ENCODE peak calls at places on chromosomes 6 and 20, in eight cellular contexts. K is breast epithelium, W is astrocyte of the spinal cord, T is B cell, H is HFFc6, Q is brain microvascular endothelial cell, E is cardiac muscle cell, V is WTC11. L is an unnamed sample.

GRCh38 chr6:17418281-17419188 is 25.1 kb downstream of the CAP2 start:
- DNase-seq in T (no peak), H (peak), E (peak), W (no peak), Q (peak), K (no peak), V (no peak), L (no peak)

GRCh38 chr20:21002486-21002885 is 103.7 kb downstream of the LINC00237 start:
- DNase-seq in T (no peak), W (no peak), H (no peak), V (no peak), K (no peak), Q (no peak), E (no peak), L (no peak)

GRCh38 chr6:1940381-1940780 is 305.0 kb downstream of the GMDS start:
- DNase-seq in V (no peak), E (no peak), H (no peak), Q (no peak), W (peak), K (no peak), T (peak), L (no peak)

GRCh38 chr20:49775229-49775693 is 37.4 kb upstream of the SLC9A8 start:
- DNase-seq in E (no peak), T (no peak), H (no peak), V (peak), K (no peak), Q (peak), W (peak), L (no peak)

GRCh38 chr6:19999319-20000191 is 162.4 kb downstream of the ID4 start:
- DNase-seq in W (no peak), T (no peak), E (no peak), H (no peak), Q (peak), V (no peak), K (no peak), L (no peak)

GRCh38 chr6:158211273-158212055 is 43.3 kb downstream of the GTF2H5 start:
- DNase-seq in Q (no peak), T (no peak), K (no peak), H (peak), W (peak), V (no peak), E (no peak), L (no peak)

GRCh38 chr20:11845311-11845710 is 72.4 kb upstream of the BTBD3 start:
- DNase-seq in Q (no peak), V (no peak), E (no peak), W (peak), T (no peak), H (peak), K (no peak), L (no peak)

GRCh38 chr20:36173451-36173933 is 19.0 kb downstream of the EPB41L1 start:
- DNase-seq in E (peak), V (peak), H (peak), T (no peak), W (peak), K (no peak), Q (peak), L (no peak)

GRCh38 chr20:43584448-43585138 is 6.1 kb upstream of the IFT52 start:
- DNase-seq in Q (peak), E (peak), H (peak), V (no peak), W (peak), K (no peak), T (no peak), L (no peak)

GRCh38 chr20:44092551-44093248 is 94.3 kb downstream of the JPH2 start:
- DNase-seq in K (no peak), E (peak), Q (peak), H (peak), V (no peak), T (no peak), W (peak), L (no peak)

GRCh38 chr6:157571269-157571668 is 190.3 kb downstream of the ZDHHC14 start:
- DNase-seq in H (no peak), Q (no peak), V (no peak), T (no peak), W (no peak), K (no peak), E (no peak), L (peak)

GRCh38 chr20:38418509-38419204 is 16.5 kb downstream of the SNHG17 start:
- DNase-seq in H (peak), T (no peak), Q (no peak), E (no peak), V (no peak), K (no peak), W (peak), L (no peak)

GRCh38 chr6:52390361-52390727 is 28.4 kb downstream of the PAQR8 start:
- DNase-seq in T (peak), H (peak), W (peak), V (no peak), E (no peak), K (no peak), Q (peak), L (no peak)

GRCh38 chr6:160356074-160356754 is 8.0 kb downstream of the SLC22A3 start:
- DNase-seq in K (no peak), E (no peak), H (no peak), W (no peak), T (no peak), Q (no peak), V (no peak), L (no peak)

GRCh38 chr6:81263531-81264168 is 488.8 kb downstream of the TENT5A start:
- DNase-seq in Q (no peak), E (no peak), W (no peak), H (no peak), T (no peak), K (no peak), V (no peak), L (no peak)

GRCh38 chr6:106609699-106610098 is 19.6 kb downstream of the RTN4IP1 start:
- DNase-seq in Q (no peak), V (peak), H (no peak), W (peak), E (peak), T (peak), K (no peak), L (no peak)

GRCh38 chr20:56353356-56353755 is 5.4 kb upstream of the FAM210B start:
- DNase-seq in W (no peak), T (no peak), H (no peak), K (no peak), V (no peak), E (no peak), Q (no peak), L (no peak)

GRCh38 chr20:39264506-39265172 is 302.5 kb downstream of the DHX35 start:
- DNase-seq in K (peak), E (peak), V (peak), Q (peak), W (peak), H (peak), T (peak), L (no peak)

GRCh38 chr6:110495949-110496348 is 19.5 kb upstream of the SLC22A16 start:
- DNase-seq in Q (no peak), H (no peak), V (no peak), K (no peak), W (no peak), E (peak), T (no peak), L (no peak)

GRCh38 chr6:159074120-159074684 is 29.4 kb upstream of the TAGAP start:
- DNase-seq in W (peak), Q (peak), K (no peak), E (peak), H (peak), T (no peak), V (no peak), L (peak)

GRCh38 chr6:4399656-4400055 is 264.3 kb upstream of the ECI2 start:
- DNase-seq in H (no peak), W (no peak), K (no peak), V (no peak), Q (no peak), T (no peak), E (no peak), L (no peak)

GRCh38 chr20:35909176-35909575 is 45.1 kb downstream of the SCAND1 start:
- DNase-seq in V (no peak), T (no peak), K (no peak), W (no peak), Q (no peak), H (no peak), E (no peak), L (no peak)

GRCh38 chr6:149422581-149422980 is 22.5 kb downstream of the SUMO4 start:
- DNase-seq in Q (no peak), W (no peak), K (no peak), V (no peak), T (no peak), E (no peak), H (no peak), L (no peak)

GRCh38 chr6:20444786-20445271 is 43.1 kb downstream of the E2F3 start:
- DNase-seq in E (no peak), T (no peak), H (no peak), Q (peak), K (no peak), V (no peak), W (no peak), L (no peak)

GRCh38 chr6:93423542-93423941 is 4.2 kb upstream of the EPHA7 start:
- DNase-seq in H (no peak), T (no peak), Q (peak), W (peak), V (peak), K (no peak), E (peak), L (peak)

GRCh38 chr6:139547082-139547776 is 172.8 kb upstream of the CITED2 start:
- DNase-seq in V (no peak), T (no peak), H (no peak), Q (no peak), E (no peak), K (no peak), W (peak), L (no peak)

GRCh38 chr6:36998723-36999466 is 6.6 kb upstream of the FGD2 start:
- DNase-seq in W (no peak), E (no peak), T (no peak), Q (no peak), K (no peak), V (no peak), H (no peak), L (no peak)

DNA sequence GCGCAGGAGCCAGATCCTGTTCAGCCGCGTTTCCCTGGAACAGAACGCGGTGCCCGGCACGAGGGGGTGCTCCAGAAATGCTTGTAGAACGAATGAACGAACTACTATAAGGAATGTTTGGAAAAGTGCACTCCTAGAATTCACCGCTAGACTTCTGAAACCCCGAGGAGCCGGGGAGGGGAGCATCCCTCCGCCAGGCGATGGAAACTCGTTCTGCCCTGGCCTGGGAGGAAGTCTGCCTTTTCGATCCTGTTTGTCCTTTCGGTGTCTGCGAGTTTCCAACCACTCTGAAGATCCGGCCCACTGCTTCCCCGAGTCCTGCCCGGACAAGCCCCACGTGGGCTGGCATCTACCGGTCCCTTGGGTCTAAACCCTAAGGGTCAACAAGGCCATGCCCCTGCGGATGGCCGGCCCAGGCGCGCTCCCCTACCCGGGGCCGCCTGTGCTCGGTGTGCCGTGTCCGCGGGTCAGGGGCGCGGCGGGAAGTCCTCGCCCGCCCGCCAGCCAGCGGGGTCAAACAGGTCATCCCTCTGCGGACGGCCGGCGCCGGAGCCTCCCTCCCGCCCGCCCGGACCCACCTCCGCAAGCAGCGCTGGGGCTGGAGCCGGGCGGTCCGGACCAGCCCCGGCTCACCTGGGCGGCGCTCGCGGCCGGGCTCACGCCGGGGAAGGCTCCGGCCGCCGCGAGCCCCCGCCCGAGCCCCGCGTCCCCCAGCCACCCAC is 521 bp downstream of the SULF2 start:
- DNase-seq in Q (no peak), K (no peak), W (peak), T (peak), V (peak), E (peak), H (no peak), L (no peak)
- TF ChIP-seq CTCF in Q (peak), K (peak), W (no peak), T (no peak), V (no peak), E (peak), H (peak), L (peak)

GRCh38 chr6:161696828-161697227 is 423.0 kb upstream of the AGPAT4 start:
- DNase-seq in H (no peak), T (no peak), V (no peak), E (no peak), Q (no peak), W (no peak), K (no peak), L (no peak)
- TF ChIP-seq CTCF in H (no peak), T (no peak), V (no peak), E (no peak), Q (no peak), W (no peak), K (no peak), L (no peak)

GRCh38 chr6:33570806-33571636 is 9.1 kb downstream of the BAK1 start:
- DNase-seq in K (peak), W (peak), V (peak), E (peak), T (peak), Q (peak), H (peak), L (peak)
- TF ChIP-seq CTCF in K (no peak), W (peak), V (no peak), E (no peak), T (no peak), Q (no peak), H (no peak), L (peak)

GRCh38 chr6:164107297-164107995 is 692.9 kb downstream of the QKI start:
- DNase-seq in W (peak), Q (no peak), H (no peak), V (no peak), T (no peak), K (no peak), E (no peak), L (no peak)

GRCh38 chr6:164108092-164108491 is 693.6 kb downstream of the QKI start:
- DNase-seq in K (no peak), V (no peak), Q (no peak), T (no peak), W (no peak), H (no peak), E (no peak), L (no peak)

GRCh38 chr6:164104432-164104831 is 689.9 kb downstream of the QKI start:
- DNase-seq in T (no peak), K (no peak), Q (no peak), W (no peak), E (no peak), V (no peak), H (no peak), L (no peak)

GRCh38 chr6:164105705-164106104 is 691.2 kb downstream of the QKI start:
- DNase-seq in H (no peak), E (no peak), Q (no peak), T (no peak), W (no peak), K (no peak), V (no peak), L (no peak)

GRCh38 chr6:164106345-164106769 is 691.8 kb downstream of the QKI start:
- DNase-seq in E (peak), V (peak), K (no peak), T (no peak), Q (no peak), W (peak), H (no peak), L (no peak)
- TF ChIP-seq CTCF in E (peak), V (peak), K (no peak), T (no peak), Q (peak), W (peak), H (peak), L (peak)

DNA sequence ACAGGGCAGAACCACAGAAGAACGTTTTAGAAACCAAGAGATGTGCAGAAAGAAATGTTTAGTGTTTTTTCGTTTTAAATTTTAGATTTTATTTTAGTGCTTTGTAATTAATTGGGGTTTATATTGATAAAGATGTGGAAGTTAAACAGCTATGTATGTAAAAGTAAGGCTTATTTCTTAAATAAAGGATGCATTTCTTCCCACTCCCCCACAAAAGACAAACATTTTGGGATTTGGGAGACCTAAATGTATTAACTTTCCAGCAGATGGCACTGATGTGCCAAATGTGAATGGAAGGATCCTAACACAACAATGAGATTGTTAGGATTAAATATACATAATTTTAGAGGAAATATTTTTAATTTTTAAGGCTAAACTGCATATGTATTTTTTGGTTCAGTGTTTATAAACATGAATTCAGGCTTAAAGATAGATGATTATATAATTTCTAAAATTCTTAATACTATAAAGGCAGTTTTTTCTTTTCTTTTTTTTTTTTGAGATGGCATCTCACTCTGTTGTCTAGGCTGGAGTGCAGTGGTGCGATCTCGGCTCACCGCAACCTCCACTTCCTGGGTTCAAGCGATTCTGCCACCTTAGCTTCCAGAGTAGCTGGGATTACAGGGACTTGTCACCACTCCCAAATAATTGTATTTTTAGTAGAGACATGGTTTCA is 12.0 kb downstream of the PFDN4 start:
- DNase-seq in E (peak), Q (no peak), T (no peak), W (peak), V (no peak), K (no peak), H (peak), L (no peak)
- TF ChIP-seq CTCF in E (peak), Q (peak), T (no peak), W (peak), V (no peak), K (no peak), H (peak), L (peak)

DNA sequence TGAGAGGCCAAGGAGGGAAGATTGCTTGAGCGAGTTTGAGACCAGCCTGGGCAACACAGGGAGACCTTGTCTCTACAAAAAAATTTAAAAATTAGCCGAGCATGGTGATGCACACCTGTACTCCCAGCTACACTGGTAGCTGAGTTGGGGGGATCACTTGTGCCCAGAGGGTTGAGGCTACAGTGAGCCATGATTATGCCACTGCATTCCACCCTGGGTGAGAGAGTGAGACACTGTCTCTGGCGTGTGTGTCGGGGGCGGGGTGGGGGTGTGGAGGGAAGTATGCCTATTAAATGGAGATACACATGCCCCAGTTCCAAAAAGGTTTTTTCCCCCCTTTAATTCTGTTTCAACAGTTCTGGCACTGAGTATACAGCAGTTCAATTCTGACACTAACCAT is 223.2 kb downstream of the TBC1D7 start:
- DNase-seq in K (no peak), W (no peak), Q (no peak), V (no peak), E (no peak), T (no peak), H (no peak), L (no peak)
- TF ChIP-seq CTCF in K (no peak), W (no peak), Q (no peak), V (no peak), E (no peak), T (no peak), H (no peak), L (no peak)

L was measured in osteocyte.